ENCODE peak calls at places on chromosomes 3 and 15, in four cellular contexts. Q is adrenal gland, N is thoracic aorta, Y is prostate gland. F is an unnamed sample.

GRCh38 chr3:31066999-31067398 is 172.5 kb upstream of the GADL1 start:
- DNase-seq in Q (peak), N (no peak), Y (peak), F (peak)

GRCh38 chr3:13800064-13800463 is 79.8 kb downstream of the WNT7A start:
- DNase-seq in Q (no peak), N (no peak), Y (no peak), F (no peak)

GRCh38 chr15:55937040-55937439 is 56.4 kb downstream of the NEDD4 start:
- DNase-seq in Q (no peak), N (no peak), Y (no peak), F (no peak)

GRCh38 chr3:33956211-33956610 is 157.8 kb downstream of the PDCD6IP start:
- DNase-seq in Q (no peak), N (no peak), Y (no peak), F (no peak)

GRCh38 chr3:130709671-130710070 is 37.0 kb downstream of the PIK3R4 start:
- DNase-seq in Q (no peak), N (no peak), Y (no peak), F (no peak)

GRCh38 chr3:114079761-114080160 is 23.2 kb downstream of the QTRT2 start:
- DNase-seq in Q (no peak), N (no peak), Y (no peak), F (no peak)

GRCh38 chr3:18424862-18425640 is at the start of gene SATB1:
- DNase-seq in Q (peak), N (peak), Y (peak), F (no peak)

GRCh38 chr15:52183562-52184173 is 7.5 kb downstream of the GNB5 start:
- DNase-seq in Q (no peak), N (no peak), Y (no peak), F (no peak)

GRCh38 chr15:92429378-92430066 is 35.8 kb downstream of the ST8SIA2 start:
- DNase-seq in Q (peak), N (no peak), Y (no peak), F (no peak)

GRCh38 chr15:36726224-36726623 is 146.8 kb downstream of the CDIN1 start:
- DNase-seq in Q (no peak), N (no peak), Y (no peak), F (no peak)

GRCh38 chr15:52717924-52718323 is 38.7 kb upstream of the ATOSA start:
- DNase-seq in Q (no peak), N (no peak), Y (no peak), F (no peak)

GRCh38 chr3:74420538-74421128 is 193.8 kb downstream of the CNTN3 start:
- DNase-seq in Q (no peak), N (no peak), Y (no peak), F (no peak)

GRCh38 chr3:172808969-172809546 is 58.5 kb downstream of the ECT2 start:
- DNase-seq in Q (no peak), N (no peak), Y (no peak), F (peak)

GRCh38 chr15:87365221-87365620 is 891.3 kb downstream of the NTRK3 start:
- DNase-seq in Q (no peak), N (no peak), Y (no peak), F (no peak)

GRCh38 chr3:125602752-125603649 is 7.7 kb upstream of the OSBPL11 start:
- DNase-seq in Q (peak), N (no peak), Y (no peak), F (no peak)

GRCh38 chr15:27679621-27680521 is 419.2 kb downstream of the OCA2 start:
- DNase-seq in Q (no peak), N (no peak), Y (no peak), F (no peak)

GRCh38 chr15:90036343-90036742 is 35.2 kb downstream of the ZNF710 start:
- DNase-seq in Q (no peak), N (no peak), Y (no peak), F (no peak)

DNA sequence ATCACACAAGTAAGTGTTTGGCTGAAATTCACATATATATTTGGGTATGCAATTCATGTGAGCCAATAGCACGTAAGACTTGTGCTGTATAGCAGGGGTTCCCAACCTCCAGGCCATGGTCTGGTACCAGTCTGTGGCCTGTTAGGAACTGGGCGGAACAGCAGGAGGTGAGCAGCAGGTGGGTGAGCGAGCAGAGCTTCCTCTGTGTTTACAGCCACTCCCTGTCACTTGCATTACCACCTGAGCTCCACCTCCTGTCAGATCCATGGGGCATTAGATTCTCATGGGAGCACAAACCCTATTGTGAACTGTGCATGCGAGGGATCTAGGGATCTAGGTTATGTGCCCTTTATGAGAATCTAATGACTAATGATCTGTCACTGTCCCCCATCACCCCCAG is 59.7 kb downstream of the MAP3K13 start:
- DNase-seq in Q (no peak), N (no peak), Y (no peak), F (no peak)
- TF ChIP-seq CTCF in Q (no peak), N (no peak), Y (no peak), F (no peak)

GRCh38 chr15:57216288-57216687 is 160.0 kb upstream of the CGNL1 start:
- DNase-seq in Q (peak), N (no peak), Y (no peak), F (no peak)

GRCh38 chr15:57215371-57215770 is 160.9 kb upstream of the CGNL1 start:
- DNase-seq in Q (no peak), N (no peak), Y (no peak), F (no peak)

GRCh38 chr15:57218826-57219576 is 157.3 kb upstream of the CGNL1 start:
- DNase-seq in Q (no peak), N (no peak), Y (no peak), F (no peak)

GRCh38 chr15:57220220-57220619 is 156.1 kb upstream of the CGNL1 start:
- DNase-seq in Q (no peak), N (no peak), Y (no peak), F (no peak)

DNA sequence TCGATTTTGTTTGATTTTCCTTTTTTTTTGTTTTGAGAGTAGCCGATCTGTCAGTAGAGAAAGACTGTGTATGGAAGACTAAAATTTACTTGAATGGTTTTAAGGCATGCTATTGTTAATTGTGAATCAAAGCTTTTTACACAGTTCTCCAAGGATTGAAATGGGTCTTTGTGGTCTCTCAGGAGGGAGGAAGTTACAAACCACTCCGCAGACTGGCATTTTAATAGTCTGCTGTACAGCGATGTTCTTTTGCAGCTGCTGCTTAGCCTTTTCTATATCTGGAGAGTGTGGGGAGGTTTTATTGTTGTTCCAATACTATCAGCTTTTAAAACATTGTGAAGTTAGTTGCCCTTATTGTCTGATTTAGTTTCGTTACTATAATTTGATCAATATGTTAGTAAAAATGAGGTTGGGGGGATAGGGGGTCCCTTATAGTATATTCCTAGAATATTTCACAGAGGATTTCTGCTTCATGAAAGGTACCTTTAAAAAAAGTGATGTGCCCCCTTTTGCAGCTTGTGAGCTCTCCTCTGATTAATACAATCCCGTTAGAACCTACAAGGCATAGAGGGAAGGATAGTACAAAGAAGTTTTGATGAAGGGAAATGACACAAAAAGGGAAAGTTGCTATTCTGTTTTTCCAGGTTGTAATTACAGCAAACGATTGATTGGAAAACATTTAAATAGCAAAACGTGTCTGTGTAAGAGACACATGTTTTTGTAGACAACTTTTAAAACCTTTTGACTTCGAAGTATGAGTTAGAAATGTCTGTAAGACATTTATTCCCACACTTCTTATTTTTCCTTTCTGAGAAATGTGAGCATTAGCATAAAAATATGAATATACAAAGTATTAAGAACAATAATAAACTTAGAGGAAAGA is 158.3 kb upstream of the CGNL1 start:
- DNase-seq in Q (no peak), N (no peak), Y (no peak), F (no peak)
- H3K4me3 ChIP-seq in Q (no peak), N (peak), Y (no peak), F (no peak)

DNA sequence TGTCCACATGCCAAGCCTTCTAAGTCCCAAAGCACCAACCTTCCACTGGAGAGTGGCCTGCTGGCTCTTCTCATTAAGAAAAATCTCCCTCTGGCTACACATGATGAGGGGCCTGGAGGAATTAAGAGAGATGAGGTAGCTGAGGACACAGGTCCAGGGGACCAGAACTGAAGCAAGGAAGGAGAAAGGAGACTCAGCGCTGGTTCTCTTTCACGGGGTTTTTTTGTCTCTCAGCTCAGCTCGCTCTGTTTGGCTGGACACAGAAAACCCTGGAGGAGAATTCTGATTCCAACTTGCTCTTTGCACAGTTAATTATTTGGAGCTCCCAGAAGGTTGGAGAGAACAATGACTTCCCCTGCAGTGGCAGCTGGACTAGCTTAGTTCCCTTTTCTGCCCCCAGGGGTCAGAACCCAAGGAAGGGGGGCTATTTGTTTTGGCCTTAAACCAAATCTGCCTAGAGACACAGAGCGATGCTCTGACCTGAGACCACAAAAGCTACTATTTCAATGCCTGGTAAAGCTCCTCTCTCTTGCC is 507.6 kb downstream of the FHIT start:
- DNase-seq in Q (no peak), N (no peak), Y (no peak), F (no peak)
- TF ChIP-seq CTCF in Q (no peak), N (peak), Y (no peak), F (no peak)

GRCh38 chr3:151145713-151146070 is 57.3 kb downstream of the GPR171 start:
- DNase-seq in Q (no peak), N (no peak), Y (no peak), F (no peak)

GRCh38 chr3:151147299-151147698 is 55.7 kb downstream of the GPR171 start:
- DNase-seq in Q (no peak), N (no peak), Y (no peak), F (no peak)

GRCh38 chr3:151144756-151145155 is 58.3 kb downstream of the GPR171 start:
- DNase-seq in Q (no peak), N (no peak), Y (no peak), F (no peak)

GRCh38 chr3:151146731-151147091 is 56.3 kb downstream of the GPR171 start:
- DNase-seq in Q (no peak), N (no peak), Y (peak), F (no peak)

GRCh38 chr3:151146071-151146730 is 56.8 kb downstream of the GPR171 start:
- DNase-seq in Q (peak), N (peak), Y (peak), F (peak)
- H3K4me3 ChIP-seq in Q (no peak), N (peak), Y (no peak), F (no peak)

GRCh38 chr3:148075829-148076716 is 621.6 kb upstream of the AGTR1 start:
- DNase-seq in Q (peak), N (no peak), Y (no peak), F (no peak)
- TF ChIP-seq CTCF in Q (peak), N (peak), Y (no peak), F (peak)

GRCh38 chr3:16305121-16305541 is 40.1 kb downstream of the OXNAD1 start:
- DNase-seq in Q (no peak), N (no peak), Y (no peak), F (no peak)
- H3K4me3 ChIP-seq in Q (no peak), N (no peak), Y (no peak), F (no peak)